ENCODE peak calls at places on chromosome 2, in four cellular contexts. One of them, this sample, is unnamed.

GRCh38 chr2:48852938-48853337 is 97.4 kb upstream of the LHCGR start:
- DNase-seq in right cardiac atrium: no peak
- DNase-seq in cardiac muscle cell: peak; percentile 66
- DNase-seq in breast epithelium: no peak
- DNase-seq in this sample: no peak

GRCh38 chr2:196376984-196377877 is 205.9 kb upstream of the STK17B start:
- DNase-seq in cardiac muscle cell: peak; percentile 75
- DNase-seq in right cardiac atrium: no peak
- DNase-seq in breast epithelium: no peak
- DNase-seq in this sample: no peak

GRCh38 chr2:238657132-238658053 is 190.5 kb upstream of the TWIST2 start:
- DNase-seq in right cardiac atrium: no peak
- DNase-seq in cardiac muscle cell: no peak
- DNase-seq in breast epithelium: no peak
- DNase-seq in this sample: no peak

GRCh38 chr2:85933753-85934594 is 45.2 kb upstream of the ST3GAL5 start:
- DNase-seq in right cardiac atrium: no peak
- DNase-seq in breast epithelium: no peak
- DNase-seq in cardiac muscle cell: peak; percentile 91
- DNase-seq in this sample: no peak

GRCh38 chr2:50613161-50613560 is 418.8 kb downstream of the NRXN1 start:
- DNase-seq in right cardiac atrium: no peak
- DNase-seq in breast epithelium: no peak
- DNase-seq in cardiac muscle cell: no peak
- DNase-seq in this sample: no peak

GRCh38 chr2:3125761-3126130 is 251.9 kb downstream of the EIPR1 start:
- DNase-seq in cardiac muscle cell: no peak
- DNase-seq in breast epithelium: no peak
- DNase-seq in right cardiac atrium: no peak
- DNase-seq in this sample: no peak

GRCh38 chr2:29097569-29097968 is 17.6 kb upstream of the CLIP4 start:
- DNase-seq in breast epithelium: peak; percentile 52
- DNase-seq in cardiac muscle cell: no peak
- DNase-seq in right cardiac atrium: no peak
- DNase-seq in this sample: no peak

GRCh38 chr2:224023188-224023587 is 15.9 kb downstream of the SERPINE2 start:
- DNase-seq in breast epithelium: no peak
- DNase-seq in right cardiac atrium: no peak
- DNase-seq in cardiac muscle cell: no peak
- DNase-seq in this sample: no peak

GRCh38 chr2:60657673-60658072 is 98.4 kb upstream of the PAPOLG start:
- DNase-seq in right cardiac atrium: no peak
- DNase-seq in cardiac muscle cell: no peak
- DNase-seq in breast epithelium: no peak
- DNase-seq in this sample: no peak

GRCh38 chr2:60659026-60659425 is 97.0 kb upstream of the PAPOLG start:
- DNase-seq in right cardiac atrium: no peak
- DNase-seq in cardiac muscle cell: no peak
- DNase-seq in breast epithelium: no peak
- DNase-seq in this sample: no peak

DNA sequence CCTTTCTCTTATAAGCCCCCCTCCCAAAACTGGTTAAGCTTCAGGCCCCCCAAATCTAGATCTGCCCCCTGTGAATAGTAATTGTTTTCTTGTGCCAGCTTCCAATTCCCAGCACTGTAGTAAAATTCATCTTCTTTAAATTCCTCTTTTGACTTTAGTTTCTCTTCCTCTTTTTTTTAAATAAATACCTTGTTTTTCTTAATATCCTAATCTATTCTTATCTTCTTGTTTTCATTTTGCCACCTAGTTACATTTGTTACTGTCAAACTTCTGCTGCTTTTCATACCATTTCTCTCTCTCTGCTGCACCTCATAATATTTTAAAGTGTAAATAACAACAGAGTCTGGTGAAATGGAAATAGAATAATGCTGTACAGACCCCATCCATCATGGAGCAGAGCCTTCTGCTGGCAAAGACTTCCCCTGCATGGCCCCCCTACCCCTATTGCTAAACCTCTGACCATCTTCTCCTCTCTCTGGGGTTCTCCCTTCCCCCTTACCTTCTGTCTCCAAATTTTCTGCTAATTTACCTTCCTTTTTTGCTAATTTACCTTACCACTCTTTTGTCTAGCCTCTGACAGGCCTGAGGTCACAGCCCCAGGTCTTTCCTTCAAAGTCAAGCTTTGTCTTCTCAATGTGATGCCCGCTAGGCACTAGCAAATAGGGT is 94.9 kb upstream of the PAPOLG start:
- DNase-seq in breast epithelium: no peak
- DNase-seq in right cardiac atrium: no peak
- DNase-seq in cardiac muscle cell: no peak
- DNase-seq in this sample: no peak
- H3K27ac ChIP-seq in breast epithelium: no peak overlapping the region
- H3K27ac ChIP-seq in right cardiac atrium: no peak overlapping the region
- H3K27ac ChIP-seq in cardiac muscle cell: no peak overlapping the region
- H3K27ac ChIP-seq in this sample: no peak overlapping the region

GRCh38 chr2:145088733-145089132 is 568.8 kb upstream of the ZEB2 start:
- DNase-seq in right cardiac atrium: no peak
- DNase-seq in cardiac muscle cell: no peak
- DNase-seq in breast epithelium: no peak
- DNase-seq in this sample: no peak

GRCh38 chr2:145091011-145091744 is 571.3 kb upstream of the ZEB2 start:
- DNase-seq in breast epithelium: no peak
- DNase-seq in right cardiac atrium: no peak
- DNase-seq in cardiac muscle cell: peak; percentile 71
- DNase-seq in this sample: no peak

DNA sequence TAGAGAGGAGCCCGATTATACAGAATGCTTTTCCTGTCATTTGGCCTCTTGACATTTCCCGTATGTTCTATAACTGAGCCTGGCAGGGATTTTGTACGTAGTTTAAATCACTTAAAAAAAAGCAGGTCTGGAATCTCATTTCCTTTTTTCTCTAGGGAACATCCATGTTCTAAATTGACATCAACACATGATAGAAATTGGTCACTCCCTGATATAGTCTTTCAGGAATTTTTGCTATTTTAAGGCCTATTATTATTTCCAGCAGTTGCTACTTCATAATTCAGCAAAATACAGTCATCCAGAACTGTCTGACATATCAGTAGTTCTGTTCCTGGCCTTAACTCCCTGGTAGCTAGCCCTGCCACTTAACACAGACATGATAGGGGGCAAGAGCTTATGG is 565.7 kb upstream of the ZEB2 start:
- DNase-seq in cardiac muscle cell: no peak
- DNase-seq in breast epithelium: no peak
- DNase-seq in right cardiac atrium: no peak
- DNase-seq in this sample: no peak
- H3K27ac ChIP-seq in cardiac muscle cell: no peak overlapping the region
- H3K27ac ChIP-seq in breast epithelium: peak overlapping the region; percentile 3
- H3K27ac ChIP-seq in right cardiac atrium: no peak overlapping the region
- H3K27ac ChIP-seq in this sample: peak overlapping the region; percentile 40

DNA sequence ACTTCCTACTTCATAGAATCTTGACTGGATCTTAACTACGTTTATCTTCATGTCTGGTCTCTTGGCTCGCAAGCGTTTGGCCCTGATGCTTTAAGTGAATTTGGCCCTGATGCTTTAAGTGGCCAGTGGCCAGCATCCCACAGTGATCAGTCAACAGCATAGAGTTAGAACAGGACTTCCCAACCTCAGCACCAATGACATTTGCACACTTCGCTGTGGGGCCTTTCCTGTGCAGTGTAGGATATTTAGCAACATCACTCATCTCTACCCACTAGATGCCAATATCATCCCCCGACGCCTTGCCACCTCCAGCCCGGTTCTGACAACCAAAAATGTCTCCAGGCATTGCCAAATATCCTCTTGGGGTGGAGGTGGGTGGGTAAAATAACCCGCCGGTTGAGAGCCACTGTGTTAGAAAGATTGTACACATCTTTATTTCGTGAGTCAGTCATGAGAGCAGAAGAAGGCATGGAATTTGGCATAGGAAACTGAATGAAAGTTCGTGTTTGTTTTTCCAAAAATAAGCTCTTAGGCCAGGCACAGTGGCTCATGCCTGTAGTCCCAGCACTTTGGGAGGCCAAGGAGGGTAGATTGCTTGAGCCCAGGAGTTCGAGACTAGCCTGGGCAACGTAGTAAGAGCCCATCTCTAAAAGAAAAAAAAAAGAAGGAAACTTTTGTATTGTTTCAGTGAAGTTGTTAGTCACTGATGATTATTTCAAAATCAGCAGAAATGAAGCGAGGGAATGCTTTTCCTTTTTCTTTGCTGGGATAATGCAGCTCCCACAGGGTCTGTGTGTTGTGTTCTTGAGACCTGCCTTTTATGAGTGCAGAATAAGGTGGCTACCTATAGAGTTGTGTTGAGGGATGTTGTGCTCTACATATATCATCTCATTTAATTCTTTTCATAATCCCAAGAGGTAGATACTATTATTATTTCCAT is 12.0 kb downstream of the TM4SF20 start:
- DNase-seq in right cardiac atrium: no peak
- DNase-seq in breast epithelium: no peak
- DNase-seq in cardiac muscle cell: peak; percentile 93
- DNase-seq in this sample: no peak
- H3K27ac ChIP-seq in right cardiac atrium: peak overlapping the region; percentile 53
- H3K27ac ChIP-seq in breast epithelium: no peak overlapping the region
- H3K27ac ChIP-seq in cardiac muscle cell: no peak overlapping the region
- H3K27ac ChIP-seq in this sample: no peak overlapping the region

DNA sequence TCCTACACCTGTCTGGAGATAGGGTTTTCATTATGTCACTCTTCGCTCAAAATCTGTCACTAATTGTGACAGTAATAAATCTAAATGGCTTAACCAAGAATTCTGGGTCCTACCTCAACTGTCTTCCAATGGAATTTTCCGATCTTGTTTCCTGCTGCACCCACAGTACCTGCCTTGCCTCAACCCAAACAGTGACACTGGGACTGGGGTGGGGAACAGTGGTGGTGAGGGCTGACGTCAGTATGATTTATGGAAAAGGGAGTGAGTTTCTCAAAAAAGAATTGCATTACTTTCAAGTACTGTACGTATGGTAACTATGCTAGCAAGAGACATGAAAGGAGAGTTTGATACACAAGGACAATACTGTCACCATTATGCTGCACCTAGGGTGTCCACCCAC is 24.9 kb downstream of the EFEMP1 start:
- DNase-seq in right cardiac atrium: no peak
- DNase-seq in cardiac muscle cell: no peak
- DNase-seq in breast epithelium: no peak
- DNase-seq in this sample: no peak
- H3K27ac ChIP-seq in right cardiac atrium: no peak overlapping the region
- H3K27ac ChIP-seq in cardiac muscle cell: no peak overlapping the region
- H3K27ac ChIP-seq in breast epithelium: no peak overlapping the region
- H3K27ac ChIP-seq in this sample: no peak overlapping the region

GRCh38 chr2:164839914-164840457 is 1.6 kb downstream of the COBLL1 start:
- DNase-seq in cardiac muscle cell: peak; percentile 25
- DNase-seq in right cardiac atrium: no peak
- DNase-seq in breast epithelium: no peak
- DNase-seq in this sample: no peak
- H3K27ac ChIP-seq in cardiac muscle cell: no peak overlapping the region
- H3K27ac ChIP-seq in right cardiac atrium: no peak overlapping the region
- H3K27ac ChIP-seq in breast epithelium: peak overlapping the region; percentile 96
- H3K27ac ChIP-seq in this sample: peak overlapping the region; percentile 97

GRCh38 chr2:170404846-170405245 is 226.9 kb downstream of the MYO3B start:
- DNase-seq in right cardiac atrium: no peak
- DNase-seq in cardiac muscle cell: no peak
- DNase-seq in breast epithelium: no peak
- DNase-seq in this sample: no peak
- H3K27ac ChIP-seq in right cardiac atrium: no peak overlapping the region
- H3K27ac ChIP-seq in cardiac muscle cell: no peak overlapping the region
- H3K27ac ChIP-seq in breast epithelium: no peak overlapping the region
- H3K27ac ChIP-seq in this sample: no peak overlapping the region

DNA sequence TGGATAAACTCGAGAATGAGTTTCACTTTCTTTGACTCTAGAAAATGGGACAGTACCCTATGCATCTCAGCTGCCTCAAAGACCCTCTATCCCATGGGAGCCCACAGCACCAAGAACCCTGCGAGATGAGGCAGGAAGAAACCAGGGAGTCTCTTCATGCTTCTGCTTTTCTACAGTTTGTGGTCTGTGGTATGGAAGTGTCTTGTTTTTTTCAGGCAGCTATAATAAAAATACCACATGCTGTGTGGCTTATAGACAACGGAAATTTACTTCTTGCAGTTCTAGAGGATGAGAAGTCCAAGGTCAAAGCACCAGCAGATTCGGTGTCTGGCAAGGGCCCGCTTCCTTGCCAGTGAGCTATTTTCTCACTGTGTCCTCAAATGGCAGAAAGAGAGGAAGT is 257.9 kb downstream of the SUCLG1 start:
- DNase-seq in breast epithelium: no peak
- DNase-seq in right cardiac atrium: no peak
- DNase-seq in cardiac muscle cell: no peak
- DNase-seq in this sample: no peak
- H3K27ac ChIP-seq in breast epithelium: no peak overlapping the region
- H3K27ac ChIP-seq in right cardiac atrium: no peak overlapping the region
- H3K27ac ChIP-seq in cardiac muscle cell: no peak overlapping the region
- H3K27ac ChIP-seq in this sample: no peak overlapping the region

This sample was measured in left ventricle myocardium inferior.